ENCODE peak calls at places on chromosomes 11 and 22, in four cellular contexts. D is iPS-NIHi11; B is C1 segment of cervical spinal cord; Y is activated T-helper 1 cell treated with anti-CD3 and anti-CD28 coated beads, Interleukin-12 subunit alpha, Interleukin-12 subunit beta, Interleukin-2, Interleukin-4 antibody, amounts not matched to agents 30 ng/mL and 10 ng/mL and 1 ng/mL, durations not matched to agents 14 hours and 24 hours and 36 hours. W is an unnamed sample.

GRCh38 chr22:22684605-22685561 is 40.5 kb downstream of the GGTLC2 start:
- DNase-seq in D (peak; percentile 59), B (no peak), Y (no peak), W (no peak)

GRCh38 chr11:65506316-65506769 is 7.5 kb downstream of the MALAT1 start:
- DNase-seq in D (no peak), B (no peak), Y (no peak), W (no peak)

GRCh38 chr11:134939905-134940304 is 527.9 kb upstream of the B3GAT1 start:
- DNase-seq in B (no peak), Y (no peak), D (no peak), W (no peak)

GRCh38 chr22:36541831-36542391 is 12.9 kb upstream of the EIF3D start:
- DNase-seq in B (no peak), Y (no peak), D (no peak), W (no peak)

GRCh38 chr11:33551051-33551450 is 149.6 kb downstream of the C11orf91 start:
- DNase-seq in B (no peak), D (no peak), Y (no peak), W (no peak)

GRCh38 chr22:49534386-49534785 is 293.3 kb downstream of the BRD1 start:
- DNase-seq in Y (no peak), B (no peak), D (no peak), W (no peak)

GRCh38 chr11:35160902-35161585 is 22.1 kb downstream of the CD44 start:
- DNase-seq in Y (no peak), D (no peak), B (no peak), W (no peak)

GRCh38 chr22:49176956-49177355 is 650.7 kb downstream of the BRD1 start:
- DNase-seq in Y (no peak), B (no peak), D (no peak), W (no peak)

GRCh38 chr11:113895367-113896155 is 9.0 kb upstream of the HTR3B start:
- DNase-seq in Y (no peak), D (peak; percentile 23), B (no peak), W (no peak)

GRCh38 chr11:112523477-112523876 is 262.8 kb upstream of the PLET1 start:
- DNase-seq in B (peak; percentile 69), Y (no peak), D (peak; percentile 25), W (peak; percentile 68)

GRCh38 chr11:20367313-20367948 is 3.9 kb downstream of the HTATIP2 start:
- DNase-seq in Y (no peak), D (peak; percentile 22), B (no peak), W (peak; percentile 10)

GRCh38 chr11:26777276-26777939 is 55.5 kb upstream of the SLC5A12 start:
- DNase-seq in Y (no peak), D (no peak), B (no peak), W (no peak)

GRCh38 chr22:19785461-19786263 is 25.1 kb downstream of the TBX1 start:
- DNase-seq in B (no peak), Y (no peak), D (no peak), W (no peak)

GRCh38 chr11:32916994-32917393 is 24.4 kb downstream of the QSER1 start:
- DNase-seq in D (no peak), Y (no peak), B (no peak), W (no peak)

GRCh38 chr11:125772834-125773505 is 5.7 kb downstream of the PATE2 start:
- DNase-seq in Y (no peak), D (no peak), B (no peak), W (no peak)

GRCh38 chr11:45607995-45608394 is 57.4 kb downstream of the CHST1 start:
- DNase-seq in Y (no peak), D (no peak), B (no peak), W (no peak)

GRCh38 chr11:13745165-13745564 is 76.7 kb downstream of the FAR1 start:
- DNase-seq in Y (no peak), B (no peak), D (no peak), W (no peak)

GRCh38 chr11:124123587-124123986 is 8.3 kb downstream of the VWA5A start:
- DNase-seq in B (no peak), D (peak; percentile 43), Y (no peak), W (no peak)

GRCh38 chr22:30694638-30695350 is at the start of gene OSBP2:
- DNase-seq in B (peak; percentile 45), D (peak; percentile 90), Y (peak; percentile 21), W (peak; percentile 73)

GRCh38 chr11:71433648-71434450 is 14.3 kb downstream of the DHCR7 start:
- DNase-seq in B (no peak), D (no peak), Y (no peak), W (no peak)

GRCh38 chr11:79081441-79082124 is 359.2 kb downstream of the TENM4 start:
- DNase-seq in D (no peak), B (peak; percentile 50), Y (no peak), W (no peak)

GRCh38 chr11:35011389-35011788 is 95.0 kb downstream of the PDHX start:
- DNase-seq in D (no peak), Y (no peak), B (no peak), W (no peak)

GRCh38 chr11:115920087-115920461 is 415.9 kb upstream of the CADM1 start:
- DNase-seq in D (no peak), Y (no peak), B (no peak), W (no peak)

GRCh38 chr11:124644426-124645280 is 22.0 kb downstream of the TBRG1 start:
- DNase-seq in D (peak; percentile 74), Y (no peak), B (peak; percentile 10), W (peak; percentile 25)

GRCh38 chr11:133595998-133596590 is 63.8 kb upstream of the OPCML start:
- DNase-seq in B (no peak), Y (no peak), D (no peak), W (no peak)

GRCh38 chr22:41910599-41911291 is 4.1 kb downstream of the SHISA8 start:
- DNase-seq in B (peak; percentile 40), D (no peak), Y (no peak), W (no peak)